ENCODE peak calls at places on chromosomes 13 and 19, in four cellular contexts. S is T-helper 17 cell, G is cardiac muscle cell, X is MCF 10A. M is an unnamed sample.

GRCh38 chr19:18848860-18849661 is 17.3 kb downstream of the UPF1 start:
- DNase-seq in X (no peak), G (no peak), S (no peak), M (peak)

GRCh38 chr19:6048348-6048747 is 62.0 kb downstream of the RFX2 start:
- DNase-seq in S (no peak), G (no peak), X (no peak), M (no peak)

GRCh38 chr19:15300533-15301194 is 31.7 kb downstream of the BRD4 start:
- DNase-seq in X (peak), S (no peak), G (no peak), M (no peak)

GRCh38 chr13:111316161-111316730 is 4.2 kb upstream of the TEX29 start:
- DNase-seq in G (no peak), S (no peak), X (no peak), M (no peak)

GRCh38 chr19:10961763-10962536 is 1.1 kb downstream of the SMARCA4 start:
- DNase-seq in X (peak), G (no peak), S (no peak), M (no peak)

GRCh38 chr19:41341669-41342490 is 11.8 kb downstream of the TGFB1 start:
- DNase-seq in G (no peak), S (no peak), X (no peak), M (no peak)

GRCh38 chr19:51830263-51830662 is 35.3 kb downstream of the FPR3 start:
- DNase-seq in G (no peak), X (no peak), S (no peak), M (no peak)

GRCh38 chr13:101511766-101512165 is 59.3 kb downstream of the ITGBL1 start:
- DNase-seq in S (no peak), G (no peak), X (no peak), M (no peak)

GRCh38 chr13:19059016-19059780 is 122.4 kb downstream of the TUBA3C start:
- DNase-seq in G (no peak), X (no peak), S (no peak), M (no peak)

GRCh38 chr19:1446713-1447564 is 3.0 kb upstream of the APC2 start:
- DNase-seq in G (peak), S (no peak), X (no peak), M (no peak)

GRCh38 chr13:72565893-72566292 is 161.5 kb downstream of the MZT1 start:
- DNase-seq in G (peak), X (peak), S (no peak), M (peak)

GRCh38 chr19:5691205-5691929 is 1.3 kb downstream of the RPL36 start:
- DNase-seq in S (no peak), G (no peak), X (peak), M (no peak)

GRCh38 chr13:26784704-26785639 is 24.4 kb upstream of the GPR12 start:
- DNase-seq in S (no peak), X (no peak), G (no peak), M (no peak)

GRCh38 chr13:19791953-19792537 is 9.3 kb upstream of the PSPC1 start:
- DNase-seq in X (no peak), G (no peak), S (no peak), M (no peak)

GRCh38 chr13:45604892-45605291 is 10.6 kb downstream of the ERICH6B start:
- DNase-seq in X (no peak), G (no peak), S (no peak), M (no peak)

GRCh38 chr13:50082426-50083283 is 67.4 kb downstream of the KCNRG start:
- DNase-seq in X (peak), G (peak), S (peak), M (peak)

M was measured in GM13976.